ENCODE peak calls at places on chromosomes 5 and 9, in six cellular contexts. X, G, L, P, R and H are unnamed samples.
A peak's percentile ranks its signal among the peaks of the same experiment; 100 is the strongest.

GRCh38 chr5:147635882-147636531 is 126.1 kb upstream of the DPYSL3 start:
- DNase-seq in X (no peak), G (no peak), L (no peak), P (no peak), R (no peak), H (no peak)

GRCh38 chr9:28915256-28915930 is 1342.1 kb upstream of the C9orf72 start:
- DNase-seq in X (no peak), G (no peak), L (no peak), P (no peak), R (no peak), H (no peak)

GRCh38 chr9:110799396-110799795 is 130.8 kb downstream of the MUSK start:
- DNase-seq in X (no peak), G (no peak), L (no peak), P (no peak), R (no peak), H (no peak)

GRCh38 chr5:58071566-58071965 is 388.3 kb downstream of the PLK2 start:
- DNase-seq in X (no peak), G (no peak), L (no peak), P (no peak), R (no peak), H (peak; percentile 27)

GRCh38 chr9:71783120-71783523 is 14.8 kb upstream of the CEMIP2 start:
- DNase-seq in X (peak; percentile 90), G (no peak), L (no peak), P (peak; percentile 45), R (no peak), H (no peak)

GRCh38 chr5:150376799-150377771 is 19.6 kb downstream of the TCOF1 start:
- DNase-seq in X (no peak), G (no peak), L (no peak), P (no peak), R (no peak), H (peak; percentile 20)

GRCh38 chr5:113266913-113267227 is 167.9 kb downstream of the TSSK1B start:
- DNase-seq in X (no peak), G (no peak), L (no peak), P (no peak), R (no peak), H (no peak)

GRCh38 chr9:31142456-31142855 is 1242.0 kb upstream of the ACO1 start:
- DNase-seq in X (no peak), G (no peak), L (no peak), P (no peak), R (no peak), H (no peak)

GRCh38 chr5:172758077-172758835 is 12.7 kb downstream of the DUSP1 start:
- DNase-seq in X (no peak), G (no peak), L (no peak), P (no peak), R (no peak), H (peak; percentile 97)

GRCh38 chr9:95772320-95773060 is 103.0 kb upstream of the ERCC6L2 start:
- DNase-seq in X (no peak), G (no peak), L (peak; percentile 34), P (peak; percentile 49), R (no peak), H (peak; percentile 75)

GRCh38 chr9:20408513-20408912 is 213.8 kb downstream of the MLLT3 start:
- DNase-seq in X (no peak), G (no peak), L (no peak), P (no peak), R (no peak), H (no peak)

GRCh38 chr9:16571127-16571848 is 299.2 kb downstream of the BNC2 start:
- DNase-seq in X (no peak), G (no peak), L (no peak), P (no peak), R (no peak), H (no peak)

GRCh38 chr9:107172160-107172978 is 110.7 kb upstream of the RAD23B start:
- DNase-seq in X (peak; percentile 35), G (peak; percentile 70), L (peak; percentile 75), P (peak; percentile 67), R (peak; percentile 60), H (peak; percentile 85)

GRCh38 chr5:56746553-56746952 is 68.8 kb upstream of the MAP3K1 start:
- DNase-seq in X (no peak), G (no peak), L (no peak), P (no peak), R (no peak), H (no peak)

GRCh38 chr5:159786201-159786600 is 130.1 kb upstream of the ADRA1B start:
- DNase-seq in X (no peak), G (no peak), L (no peak), P (no peak), R (no peak), H (no peak)
- H3K27ac ChIP-seq in X (no peak overlapping the region), G (no peak overlapping the region), L (no peak overlapping the region), P (no peak overlapping the region), R (no peak overlapping the region), H (no peak overlapping the region)

GRCh38 chr9:14212116-14212515 is 101.8 kb downstream of the NFIB start:
- DNase-seq in X (no peak), G (no peak), L (no peak), P (no peak), R (no peak), H (no peak)

GRCh38 chr9:14211564-14211963 is 102.4 kb downstream of the NFIB start:
- DNase-seq in X (no peak), G (no peak), L (no peak), P (no peak), R (no peak), H (no peak)

GRCh38 chr9:14212697-14213420 is 101.1 kb downstream of the NFIB start:
- DNase-seq in X (no peak), G (no peak), L (no peak), P (no peak), R (no peak), H (no peak)

GRCh38 chr9:14209399-14209990 is 104.4 kb downstream of the NFIB start:
- DNase-seq in X (no peak), G (no peak), L (no peak), P (no peak), R (no peak), H (no peak)

DNA sequence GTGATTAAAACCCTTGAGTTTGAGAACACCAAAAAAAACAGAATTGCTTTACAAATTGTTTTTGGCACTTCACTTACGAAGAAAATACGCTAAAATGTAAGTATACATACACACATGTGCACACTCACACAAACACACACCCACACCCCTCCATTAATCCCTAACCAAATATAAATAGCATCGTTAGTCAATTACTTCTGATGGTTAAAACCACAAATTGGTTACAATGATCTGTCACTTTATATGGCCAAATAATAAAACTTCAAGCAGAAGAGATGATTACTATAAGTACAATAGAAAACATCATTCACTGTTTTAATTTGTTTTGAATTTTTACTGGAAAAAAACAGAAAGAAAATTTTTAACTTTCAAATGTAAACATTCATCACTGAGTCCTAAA is 103.5 kb downstream of the NFIB start:
- DNase-seq in X (no peak), G (no peak), L (no peak), P (no peak), R (no peak), H (no peak)
- H3K4me1 ChIP-seq in X (no peaks in the 10 kb centered on the region), G (no peaks in the 10 kb centered on the region), L (peaks cover 94% of the 10 kb centered on the region), P (peaks cover 24% of the 10 kb centered on the region), R (peaks cover 9% of the 10 kb centered on the region), H (no peaks in the 10 kb centered on the region)

DNA sequence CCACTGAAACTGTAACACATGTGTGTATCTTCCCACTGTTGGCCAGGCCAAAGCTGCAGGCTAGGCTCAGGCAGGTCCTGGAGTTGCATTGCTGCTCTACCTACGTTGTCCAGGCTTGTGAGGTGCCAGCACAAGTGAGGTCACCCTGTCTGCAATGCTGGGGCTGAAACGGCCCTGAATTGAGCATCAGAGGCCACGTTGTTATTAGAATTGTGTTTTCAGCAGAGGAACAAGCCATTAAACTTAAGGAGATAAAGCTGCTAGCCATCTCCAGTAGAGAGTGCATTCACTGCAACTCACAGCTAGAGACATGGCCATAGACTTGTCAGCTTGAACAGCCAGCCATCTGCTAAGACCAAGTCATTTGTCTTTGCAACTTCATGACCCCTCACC is 191.8 kb downstream of the SEMA6A start:
- DNase-seq in X (no peak), G (no peak), L (no peak), P (no peak), R (no peak), H (no peak)
- H3K9me3 ChIP-seq in X (no peaks in the 10 kb centered on the region), G (no peaks in the 10 kb centered on the region), L (no peaks in the 10 kb centered on the region), P (no peaks in the 10 kb centered on the region), R (no peaks in the 10 kb centered on the region), H (peaks cover 2% of the 10 kb centered on the region)

GRCh38 chr5:175394601-175395000 is 49.4 kb downstream of the DRD1 start:
- DNase-seq in X (no peak), G (no peak), L (no peak), P (no peak), R (no peak), H (no peak)
- H3K27ac ChIP-seq in X (no peak overlapping the region), G (no peak overlapping the region), L (no peak overlapping the region), P (no peak overlapping the region), R (no peak overlapping the region), H (peak overlapping the region; percentile 27)

DNA sequence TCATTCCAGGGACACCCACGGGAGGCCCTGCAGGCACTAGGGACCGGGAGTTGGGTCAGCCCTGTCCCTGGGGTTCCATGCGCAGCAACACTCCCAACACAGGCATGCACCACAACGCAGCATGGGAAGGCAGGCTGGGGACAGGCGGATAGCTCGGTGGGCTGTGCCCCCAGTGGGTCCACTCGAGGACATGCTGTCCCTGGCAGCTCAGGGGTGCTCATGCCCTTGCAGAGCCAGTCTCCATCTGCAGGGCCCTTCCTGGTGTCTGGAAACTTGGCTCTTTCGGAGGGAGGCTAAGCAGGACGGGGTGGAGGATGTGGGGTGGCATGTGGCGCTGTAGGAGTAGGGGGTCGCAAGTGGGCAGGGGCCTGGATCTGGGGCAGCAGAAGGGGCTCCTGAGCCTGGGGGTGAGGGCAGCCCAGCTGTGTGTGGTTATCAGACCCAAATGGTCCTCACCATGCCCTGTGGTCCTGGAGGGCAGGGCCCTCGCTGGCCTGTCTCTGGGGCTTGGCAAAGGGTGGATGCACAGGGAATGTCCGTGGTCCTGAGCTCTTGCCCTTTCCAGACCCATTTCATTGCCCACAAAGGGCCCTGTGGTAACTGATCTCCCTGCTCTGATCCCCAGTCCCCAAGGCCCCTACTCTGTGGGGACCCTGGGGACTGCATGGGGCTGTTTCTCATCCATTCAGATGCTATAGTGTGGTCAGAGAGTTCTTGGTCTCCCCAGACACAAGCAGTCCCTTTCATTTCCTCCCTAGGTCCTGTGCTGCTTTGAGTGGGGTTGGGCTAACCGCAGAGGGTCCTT is 90.3 kb upstream of the PHYKPL start:
- DNase-seq in X (no peak), G (no peak), L (no peak), P (no peak), R (no peak), H (no peak)
- H3K4me1 ChIP-seq in X (no peaks in the 10 kb centered on the region), G (no peaks in the 10 kb centered on the region), L (no peaks in the 10 kb centered on the region), P (no peaks in the 10 kb centered on the region), R (no peaks in the 10 kb centered on the region), H (no peaks in the 10 kb centered on the region)